ENCODE peak calls at places on chromosomes 1 and 21, in eight cellular contexts. L is left ventricle myocardium inferior; P is stomach; A is breast epithelium; Q is CD4-positive, alpha-beta T cell; N is CD8-positive, alpha-beta memory T cell; R is iPS DF 6.9; J is ovary. Z is an unnamed sample. For H3K27me3, the result is how much of the 10 kb centered on the place peaks cover.

GRCh38 chr1:201916649-201917249 is 28.1 kb downstream of the SHISA4 start:
- DNase-seq in Q (no peak), J (peak), A (peak), R (no peak), P (peak), L (peak), N (no peak), Z (no peak)

GRCh38 chr1:62466982-62467532 is 30.2 kb downstream of the USP1 start:
- DNase-seq in Q (no peak), N (no peak), A (no peak), L (no peak), P (no peak), R (no peak), J (no peak), Z (no peak)

GRCh38 chr21:32140212-32141008 is 138.4 kb downstream of the MIS18A start:
- DNase-seq in R (no peak), L (no peak), A (no peak), N (no peak), J (no peak), P (no peak), Q (no peak), Z (no peak)

GRCh38 chr21:42561742-42562141 is 48.1 kb downstream of the SLC37A1 start:
- DNase-seq in R (no peak), A (no peak), N (no peak), Q (no peak), P (no peak), L (no peak), J (no peak), Z (no peak)

GRCh38 chr21:26179501-26179900 is 8.9 kb upstream of the APP start:
- DNase-seq in A (no peak), L (no peak), J (no peak), Q (no peak), N (no peak), P (no peak), R (no peak), Z (no peak)

GRCh38 chr1:53552146-53552940 is 93.1 kb downstream of the DMRTB1 start:
- DNase-seq in L (peak), Q (no peak), N (no peak), J (no peak), R (no peak), P (no peak), A (no peak), Z (no peak)

GRCh38 chr1:223401873-223402789 is 8.9 kb downstream of the CCDC185 start:
- DNase-seq in L (no peak), A (no peak), Q (no peak), J (no peak), R (no peak), N (no peak), P (no peak), Z (no peak)

GRCh38 chr1:44485933-44486475 is 80.9 kb downstream of the RNF220 start:
- DNase-seq in N (no peak), L (no peak), A (no peak), P (no peak), Q (no peak), R (no peak), J (no peak), Z (no peak)

GRCh38 chr1:109509176-109510134 is at the start of gene AMIGO1:
- DNase-seq in J (peak), A (no peak), Q (peak), L (peak), N (peak), P (peak), R (no peak), Z (no peak)

GRCh38 chr1:29164588-29164987 is 17.1 kb downstream of the SRSF4 start:
- DNase-seq in J (no peak), A (no peak), Q (no peak), L (no peak), P (no peak), N (no peak), R (no peak), Z (no peak)

GRCh38 chr1:219724440-219724839 is 111.5 kb upstream of the ZC3H11B start:
- DNase-seq in Q (no peak), N (no peak), J (no peak), A (no peak), R (no peak), L (no peak), P (no peak), Z (no peak)

GRCh38 chr1:232134365-232134764 is 495.6 kb downstream of the SIPA1L2 start:
- DNase-seq in P (no peak), L (no peak), J (no peak), N (no peak), R (no peak), A (no peak), Q (no peak), Z (no peak)

GRCh38 chr1:67818725-67819301 is 14.5 kb downstream of the GNG12 start:
- DNase-seq in P (no peak), N (no peak), A (no peak), J (no peak), L (no peak), R (no peak), Q (no peak), Z (no peak)

GRCh38 chr21:46254208-46254975 is 25.8 kb upstream of the LSS start:
- DNase-seq in L (no peak), R (no peak), P (no peak), A (no peak), J (no peak), Q (no peak), N (no peak), Z (no peak)

GRCh38 chr1:218673170-218673569 is 328.0 kb downstream of the TGFB2 start:
- DNase-seq in A (no peak), N (no peak), J (no peak), L (no peak), Q (no peak), P (no peak), R (no peak), Z (no peak)

GRCh38 chr1:32275424-32275823 is 16.5 kb upstream of the HDAC1 start:
- DNase-seq in Q (no peak), N (no peak), A (no peak), L (no peak), R (no peak), J (no peak), P (peak), Z (no peak)

GRCh38 chr1:57623039-57623790 is 199.4 kb upstream of the DAB1 start:
- DNase-seq in N (no peak), Q (no peak), R (no peak), P (no peak), L (peak), A (no peak), J (peak), Z (no peak)

GRCh38 chr1:115052454-115053083 is 22.9 kb downstream of the TSHB start:
- DNase-seq in Q (peak), A (peak), N (peak), L (peak), J (peak), R (peak), P (peak), Z (peak)

GRCh38 chr1:226444901-226445300 is 37.0 kb upstream of the PARP1 start:
- DNase-seq in R (no peak), L (no peak), P (peak), Q (peak), A (no peak), J (no peak), N (peak), Z (no peak)

GRCh38 chr1:81876901-81877750 is 76.4 kb downstream of the ADGRL2 start:
- DNase-seq in P (no peak), J (no peak), A (no peak), Q (no peak), L (no peak), R (no peak), N (no peak), Z (no peak)

GRCh38 chr1:89737985-89738510 is 82.8 kb upstream of the LRRC8D start:
- DNase-seq in L (no peak), R (no peak), A (no peak), P (no peak), N (no peak), J (no peak), Q (no peak), Z (no peak)

GRCh38 chr21:41507521-41508414 is at the start of gene TMPRSS2:
- DNase-seq in N (no peak), Q (no peak), A (peak), J (no peak), P (peak), L (no peak), R (no peak), Z (no peak)

GRCh38 chr21:41508415-41509205 is 652 bp upstream of the TMPRSS2 start:
- DNase-seq in R (no peak), N (no peak), L (no peak), A (no peak), P (no peak), Q (no peak), J (no peak), Z (no peak)

GRCh38 chr21:41510500-41510899 is 2.5 kb upstream of the TMPRSS2 start:
- DNase-seq in L (no peak), J (no peak), Q (no peak), R (no peak), N (no peak), P (no peak), A (no peak), Z (no peak)

GRCh38 chr21:41509206-41509496 is 1.2 kb upstream of the TMPRSS2 start:
- DNase-seq in R (no peak), Q (no peak), P (no peak), J (no peak), L (no peak), N (no peak), A (no peak), Z (no peak)

DNA sequence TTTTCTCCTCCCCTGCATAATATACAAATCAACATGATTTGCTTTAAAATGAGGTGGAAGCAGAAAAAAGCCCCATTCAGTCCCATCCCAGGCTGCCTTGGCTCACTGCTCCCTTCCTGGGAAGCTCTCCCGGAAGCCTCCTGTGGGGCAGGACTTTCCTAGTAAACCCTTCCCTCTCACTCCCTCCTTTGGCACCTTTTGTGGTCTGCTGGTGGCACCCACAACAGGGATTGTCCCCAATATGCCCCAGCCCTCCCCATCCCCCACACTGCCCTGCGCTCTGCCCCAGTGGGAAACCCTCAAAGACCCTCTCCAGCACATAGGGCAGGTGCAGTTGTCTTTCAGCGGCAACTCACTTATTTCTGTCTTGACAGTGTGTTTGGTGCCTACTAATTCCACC is 1.8 kb upstream of the TMPRSS2 start:
- DNase-seq in R (no peak), P (no peak), L (no peak), Q (no peak), N (no peak), A (no peak), J (no peak), Z (no peak)
- H3K27me3 ChIP-seq in R (under half), P (half or more), L (half or more), Q (under half), N (under half), A (under half), J (under half), Z (under half)

GRCh38 chr1:3067671-3068399 is 1.2 kb upstream of the PRDM16 start:
- DNase-seq in P (no peak), Q (no peak), A (no peak), N (no peak), L (peak), J (no peak), R (no peak), Z (no peak)
- H3K27me3 ChIP-seq in P (half or more), Q (half or more), A (under half), N (under half), L (half or more), J (under half), R (half or more), Z (under half)

DNA sequence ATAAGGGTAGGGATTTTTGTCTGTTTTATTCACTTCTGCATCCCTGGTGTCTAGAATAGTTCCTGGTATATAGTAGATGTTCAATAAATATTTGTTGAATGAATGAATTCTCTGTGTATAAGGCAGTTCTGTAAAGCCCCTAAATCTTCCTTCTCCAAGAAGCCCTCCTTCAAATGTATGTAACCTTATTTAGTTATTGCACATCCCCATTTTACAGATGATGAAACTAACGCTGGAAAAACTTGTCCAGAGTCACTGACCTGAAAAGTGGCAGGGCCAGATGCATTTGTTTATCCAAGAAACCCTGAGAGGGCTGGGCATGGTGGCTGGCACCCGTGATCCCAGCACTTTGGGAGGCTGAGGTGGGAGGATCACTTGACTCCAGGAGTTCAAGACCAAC is 4.3 kb upstream of the LMNA start:
- DNase-seq in J (no peak), L (no peak), N (no peak), Q (no peak), P (no peak), A (no peak), R (no peak), Z (no peak)
- H3K27me3 ChIP-seq in J (under half), L (under half), N (under half), Q (under half), P (under half), A (under half), R (under half), Z (under half)

GRCh38 chr1:204640578-204640977 is 45.0 kb downstream of the LRRN2 start:
- DNase-seq in R (no peak), P (no peak), A (no peak), L (no peak), J (no peak), Q (no peak), N (no peak), Z (no peak)
- H3K27me3 ChIP-seq in R (under half), P (under half), A (under half), L (under half), J (under half), Q (under half), N (under half), Z (under half)

GRCh38 chr1:160708118-160708517 is 3.5 kb downstream of the CD48 start:
- DNase-seq in L (no peak), J (no peak), R (no peak), P (no peak), N (no peak), Q (no peak), A (no peak), Z (no peak)

GRCh38 chr1:160708821-160709220 is 2.8 kb downstream of the CD48 start:
- DNase-seq in L (no peak), A (no peak), J (no peak), R (no peak), Q (no peak), N (peak), P (no peak), Z (no peak)

GRCh38 chr1:160709715-160710114 is 1.9 kb downstream of the CD48 start:
- DNase-seq in P (no peak), L (no peak), R (no peak), N (no peak), A (no peak), J (no peak), Q (no peak), Z (no peak)

GRCh38 chr1:160710531-160711252 is 930 bp downstream of the CD48 start:
- DNase-seq in N (no peak), P (no peak), Q (no peak), R (no peak), L (no peak), J (no peak), A (no peak), Z (no peak)

GRCh38 chr1:160711528-160712311 is at the start of gene CD48:
- DNase-seq in J (no peak), Q (no peak), L (no peak), P (no peak), R (no peak), N (peak), A (no peak), Z (no peak)
- H3K27me3 ChIP-seq in J (under half), Q (under half), L (under half), P (under half), R (under half), N (under half), A (under half), Z (under half)

GRCh38 chr1:3234281-3234680 is 165.3 kb downstream of the PRDM16 start:
- DNase-seq in R (no peak), Q (no peak), L (no peak), J (no peak), P (no peak), A (no peak), N (no peak), Z (no peak)

GRCh38 chr1:3233031-3233430 is 164.0 kb downstream of the PRDM16 start:
- DNase-seq in Q (no peak), N (no peak), A (no peak), J (no peak), L (no peak), R (no peak), P (no peak), Z (no peak)

GRCh38 chr1:3235496-3235895 is 166.5 kb downstream of the PRDM16 start:
- DNase-seq in P (no peak), J (no peak), N (no peak), R (no peak), L (no peak), Q (no peak), A (no peak), Z (no peak)

GRCh38 chr1:3236361-3236760 is 167.4 kb downstream of the PRDM16 start:
- DNase-seq in L (no peak), P (no peak), R (no peak), Q (no peak), A (no peak), N (no peak), J (no peak), Z (no peak)

DNA sequence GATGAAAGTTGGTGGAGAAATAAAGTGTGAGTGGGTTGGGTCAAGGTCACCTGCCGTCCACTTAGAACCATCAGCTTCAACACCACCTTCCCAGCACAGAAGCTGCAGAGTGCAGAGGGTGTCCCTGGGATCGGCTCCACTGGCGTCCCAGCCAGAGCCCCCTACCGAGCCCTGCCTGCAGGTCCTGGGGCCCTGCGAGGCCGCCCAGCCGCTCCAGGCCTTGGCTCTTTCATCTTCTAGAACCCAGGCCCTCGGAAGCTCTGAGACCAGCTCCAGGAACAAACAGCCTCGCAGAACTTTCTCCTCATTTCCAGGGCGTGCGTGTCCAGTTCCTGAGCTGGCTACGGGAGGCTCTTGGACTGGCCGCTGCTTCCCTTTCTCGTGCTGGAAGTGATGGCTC is 166.0 kb downstream of the PRDM16 start:
- DNase-seq in L (no peak), P (no peak), N (no peak), A (no peak), J (no peak), R (no peak), Q (no peak), Z (no peak)
- H3K27me3 ChIP-seq in L (under half), P (under half), N (under half), A (under half), J (under half), R (under half), Q (under half), Z (under half)

GRCh38 chr1:37040773-37041172 is 6.5 kb upstream of the GRIK3 start:
- DNase-seq in A (peak), J (no peak), P (no peak), L (no peak), N (no peak), R (no peak), Q (no peak), Z (no peak)
- H3K27me3 ChIP-seq in A (under half), J (under half), P (half or more), L (half or more), N (under half), R (under half), Q (half or more), Z (under half)

DNA sequence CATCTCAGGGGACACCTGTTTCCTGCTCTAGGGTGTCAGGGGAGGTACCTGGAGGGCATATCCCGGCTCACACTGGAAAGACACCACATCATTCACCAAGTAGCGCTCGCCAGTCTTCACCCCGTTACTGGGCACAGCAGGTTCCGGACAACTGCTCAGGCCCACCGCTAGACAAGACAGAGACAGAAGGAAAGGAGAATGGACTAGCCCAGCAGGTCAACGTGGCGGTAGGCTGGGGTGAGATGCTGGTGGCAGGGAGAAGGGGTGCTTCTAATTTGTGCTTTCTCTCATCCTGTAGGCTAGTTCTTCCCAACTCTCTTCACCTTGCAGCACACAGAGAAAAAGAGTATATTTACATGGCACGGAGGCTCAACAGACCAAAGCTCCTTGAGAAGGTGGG is 145.0 kb downstream of the ZSCAN20 start:
- DNase-seq in P (no peak), N (no peak), R (no peak), L (no peak), Q (no peak), A (no peak), J (no peak), Z (no peak)
- H3K27me3 ChIP-seq in P (under half), N (under half), R (under half), L (under half), Q (under half), A (under half), J (under half), Z (under half)

DNA sequence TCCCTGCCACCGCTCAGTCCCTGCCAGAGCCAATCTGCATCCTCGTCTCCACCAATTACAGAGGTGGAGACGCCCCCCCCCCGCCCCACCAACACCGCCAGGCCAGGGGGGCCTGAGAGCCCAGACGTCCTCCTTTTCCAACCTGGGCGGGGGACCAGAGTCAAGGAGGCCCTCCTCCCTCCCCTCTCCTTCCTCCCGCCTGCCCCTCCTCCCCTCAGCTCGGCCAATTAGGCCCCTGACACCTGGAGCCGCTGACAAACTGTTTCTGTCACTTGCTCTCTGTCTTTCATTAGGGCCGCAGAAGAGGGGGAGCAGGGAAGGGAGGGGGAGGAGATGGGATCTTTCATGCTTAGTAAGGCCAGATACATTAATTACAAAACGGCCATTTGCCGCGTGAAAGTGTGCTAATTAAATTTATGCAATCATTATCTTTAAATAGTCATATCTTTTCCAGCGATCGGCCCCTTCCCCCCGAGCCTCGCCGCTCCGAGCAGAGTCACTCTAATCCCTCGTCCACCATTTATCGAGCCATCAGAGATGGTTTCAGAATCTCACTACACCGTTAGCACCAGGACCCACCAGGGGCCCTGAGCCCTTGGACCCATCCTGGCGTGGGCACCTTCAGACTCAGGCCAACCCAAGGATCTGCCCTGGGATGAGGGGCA is 94.7 kb downstream of the PAX7 start:
- DNase-seq in J (no peak), A (no peak), R (no peak), L (no peak), P (no peak), Q (no peak), N (no peak), Z (no peak)
- H3K27me3 ChIP-seq in J (under half), A (under half), R (under half), L (half or more), P (half or more), Q (under half), N (under half), Z (under half)

Z was measured in Panc1.